ENCODE peak calls at places on chromosomes 4 and X, in four cellular contexts. R is GM20000; T is EL; W is activated T-helper 9 cell treated with anti-CD3 and anti-CD28 coated beads, Interleukin-2, amount 50 U/mL, for 16 hours. Z is an unnamed sample.
A peak's percentile ranks its signal among the peaks of the same experiment; 100 is the strongest.

GRCh38 chrX:10615931-10616780 is 4.2 kb downstream of the MID1 start:
- DNase-seq in R (peak; percentile 35), T (peak; percentile 61), W (no peak), Z (peak; percentile 51)

GRCh38 chr4:522911-523443 is 24.0 kb downstream of the PIGG start:
- DNase-seq in R (no peak), T (no peak), W (no peak), Z (no peak)

GRCh38 chr4:126969360-126969759 is 663.4 kb upstream of the INTU start:
- DNase-seq in R (no peak), T (no peak), W (no peak), Z (no peak)

GRCh38 chr4:172042714-172043114 is 229.5 kb downstream of the GALNTL6 start:
- DNase-seq in R (no peak), T (peak; percentile 1), W (no peak), Z (peak; percentile 13)

GRCh38 chr4:15778742-15779231 is 659 bp downstream of the CD38 start:
- DNase-seq in R (peak; percentile 81), T (peak; percentile 29), W (no peak), Z (peak; percentile 19)

GRCh38 chr4:16162891-16163290 is 63.4 kb downstream of the TAPT1 start:
- DNase-seq in R (no peak), T (no peak), W (no peak), Z (no peak)

GRCh38 chrX:110338850-110339373 is 19.7 kb upstream of the RTL9 start:
- DNase-seq in R (no peak), T (peak; percentile 10), W (no peak), Z (no peak)

GRCh38 chr4:41360214-41360910 is 103.6 kb downstream of the UCHL1 start:
- DNase-seq in R (peak; percentile 45), T (peak; percentile 80), W (no peak), Z (peak; percentile 85)

GRCh38 chrX:110201799-110202198 is 116.1 kb downstream of the AMMECR1 start:
- DNase-seq in R (no peak), T (no peak), W (no peak), Z (no peak)

GRCh38 chr4:169017971-169018370 is 7.9 kb upstream of the CBR4 start:
- DNase-seq in R (no peak), T (no peak), W (no peak), Z (no peak)

Z was measured in myocyte.